ENCODE peak calls at places on chromosomes 1 and 21, in eight cellular contexts. W is fibroblast of villous mesenchyme, M is PC-9, Z is SJCRH30, C is lung, R is T1000, O is HuH-7.5, S is retinal pigment epithelial cell. X is an unnamed sample.

GRCh38 chr1:22717038-22717758 is 6.6 kb downstream of the EPHB2 start:
- DNase-seq in C (no peak), Z (no peak), S (no peak), R (no peak), M (no peak), W (no peak), O (no peak), X (no peak)

GRCh38 chr1:145878724-145879123 is 6.9 kb downstream of the ANKRD35 start:
- DNase-seq in O (no peak), Z (no peak), C (no peak), M (peak), S (no peak), W (peak), R (no peak), X (no peak)

GRCh38 chr1:16184557-16185303 is 27.7 kb downstream of the ARHGEF19 start:
- DNase-seq in O (no peak), C (no peak), M (no peak), Z (no peak), R (no peak), S (no peak), W (no peak), X (no peak)

GRCh38 chr1:43348809-43349593 is 9.8 kb upstream of the CDC20 start:
- DNase-seq in S (no peak), W (peak), O (peak), C (peak), R (peak), M (peak), Z (peak), X (peak)

GRCh38 chr21:34333150-34333739 is 30.6 kb upstream of the KCNE2 start:
- DNase-seq in S (no peak), O (no peak), W (no peak), R (no peak), Z (peak), M (no peak), C (no peak), X (no peak)

GRCh38 chr21:32955307-32955937 is 70.3 kb upstream of the OLIG2 start:
- DNase-seq in C (no peak), Z (no peak), M (no peak), S (no peak), O (no peak), W (no peak), R (no peak), X (no peak)

GRCh38 chr1:27403065-27403726 is 10.8 kb downstream of the GPR3 start:
- DNase-seq in C (peak), M (no peak), O (no peak), W (peak), Z (peak), R (peak), S (no peak), X (no peak)

GRCh38 chr21:17730782-17731181 is 88.4 kb downstream of the C21orf91 start:
- DNase-seq in S (no peak), O (no peak), M (no peak), W (peak), Z (no peak), C (no peak), R (no peak), X (no peak)

GRCh38 chr1:179770887-179771502 is 27.9 kb downstream of the FAM163A start:
- DNase-seq in M (no peak), S (no peak), R (no peak), O (no peak), Z (no peak), W (no peak), C (no peak), X (no peak)

GRCh38 chr1:11291049-11291448 is 18.1 kb downstream of the UBIAD1 start:
- DNase-seq in S (no peak), O (no peak), M (no peak), Z (no peak), R (no peak), C (no peak), W (no peak), X (no peak)

GRCh38 chr1:85406887-85407593 is 57.9 kb downstream of the DDAH1 start:
- DNase-seq in M (peak), S (peak), W (peak), C (peak), R (peak), Z (peak), O (no peak), X (peak)

GRCh38 chr1:3062616-3063378 is 6.2 kb upstream of the PRDM16 start:
- DNase-seq in C (no peak), W (no peak), M (no peak), Z (no peak), R (no peak), S (no peak), O (no peak), X (no peak)

GRCh38 chr1:240170806-240171205 is 79.1 kb downstream of the FMN2 start:
- DNase-seq in C (no peak), R (no peak), S (no peak), M (no peak), W (no peak), Z (no peak), O (no peak), X (no peak)

GRCh38 chr1:162570718-162571117 is 9.2 kb downstream of the UAP1 start:
- DNase-seq in W (no peak), O (no peak), C (no peak), M (no peak), Z (no peak), R (no peak), S (no peak), X (no peak)

GRCh38 chr1:154863702-154864174 is 6.3 kb downstream of the KCNN3 start:
- DNase-seq in R (no peak), W (peak), M (no peak), O (peak), C (no peak), Z (no peak), S (no peak), X (peak)

GRCh38 chr1:162551969-162552683 is 9.4 kb upstream of the UAP1 start:
- DNase-seq in R (no peak), W (peak), S (no peak), O (no peak), Z (no peak), C (no peak), M (no peak), X (no peak)

GRCh38 chr1:82269466-82269865 is 468.7 kb downstream of the ADGRL2 start:
- DNase-seq in C (no peak), R (peak), Z (no peak), O (peak), S (no peak), W (peak), M (no peak), X (peak)

GRCh38 chr1:23978825-23979224 is 1.3 kb downstream of the SRSF10 start:
- DNase-seq in W (no peak), M (no peak), O (no peak), R (no peak), C (no peak), S (no peak), Z (no peak), X (no peak)

GRCh38 chr1:54581621-54582035 is 33.6 kb downstream of the ACOT11 start:
- DNase-seq in W (peak), C (peak), S (peak), O (peak), Z (peak), R (no peak), M (peak), X (peak)

GRCh38 chr21:40074710-40075109 is 207.5 kb downstream of the PCP4 start:
- DNase-seq in C (no peak), M (no peak), W (no peak), O (no peak), R (no peak), S (no peak), Z (no peak), X (no peak)

GRCh38 chr1:184866991-184867788 is 107.1 kb downstream of the NIBAN1 start:
- DNase-seq in R (no peak), S (peak), O (no peak), C (no peak), Z (no peak), M (peak), W (peak), X (peak)

GRCh38 chr1:172980456-172980855 is 70.3 kb downstream of the TNFSF18 start:
- DNase-seq in M (no peak), S (no peak), O (no peak), C (no peak), R (no peak), W (peak), Z (no peak), X (no peak)

GRCh38 chr1:195195423-195196057 is 1412.7 kb downstream of the KCNT2 start:
- DNase-seq in Z (no peak), S (no peak), C (no peak), M (no peak), R (no peak), W (no peak), O (no peak), X (no peak)

GRCh38 chr1:185069202-185069601 is 23.8 kb downstream of the RNF2 start:
- DNase-seq in Z (no peak), R (no peak), W (peak), M (no peak), C (no peak), O (no peak), S (no peak), X (no peak)

GRCh38 chr1:21598417-21598816 is 70.7 kb downstream of the RAP1GAP start:
- DNase-seq in C (no peak), R (no peak), Z (no peak), W (no peak), O (no peak), M (no peak), S (no peak), X (no peak)

GRCh38 chr1:58816747-58817221 is 32.9 kb upstream of the JUN start:
- DNase-seq in R (no peak), M (no peak), S (no peak), O (no peak), Z (no peak), W (no peak), C (no peak), X (no peak)

GRCh38 chr1:117026361-117026760 is 24.8 kb downstream of the CD101 start:
- DNase-seq in Z (no peak), R (no peak), C (no peak), O (no peak), S (no peak), M (no peak), W (no peak), X (no peak)

GRCh38 chr21:15436031-15436430 is 293.8 kb upstream of the USP25 start:
- DNase-seq in Z (no peak), R (no peak), O (no peak), W (no peak), C (no peak), M (no peak), S (no peak), X (no peak)

GRCh38 chr1:112046630-112047029 is 57.2 kb upstream of the KCND3 start:
- DNase-seq in Z (no peak), M (no peak), R (no peak), S (no peak), O (no peak), W (no peak), C (no peak), X (no peak)

GRCh38 chr21:44846485-44847260 is 26.8 kb downstream of the PTTG1IP start:
- DNase-seq in R (no peak), M (no peak), Z (no peak), S (no peak), O (no peak), W (peak), C (peak), X (no peak)

GRCh38 chr1:203306970-203307541 is 1.7 kb downstream of the BTG2 start:
- DNase-seq in M (no peak), R (no peak), Z (no peak), O (no peak), S (no peak), C (no peak), W (no peak), X (no peak)

GRCh38 chr1:205351984-205352713 is 4.6 kb downstream of the KLHDC8A start:
- DNase-seq in C (no peak), S (no peak), Z (peak), R (no peak), M (no peak), O (no peak), W (peak), X (no peak)

GRCh38 chr1:220628431-220628830 is 61.7 kb upstream of the C1orf115 start:
- DNase-seq in S (no peak), W (no peak), Z (no peak), O (no peak), M (no peak), C (no peak), R (no peak), X (no peak)

GRCh38 chr1:154988053-154988954 is 5.1 kb upstream of the LENEP start:
- DNase-seq in S (no peak), W (no peak), R (no peak), M (no peak), C (no peak), O (no peak), Z (no peak), X (no peak)

GRCh38 chr1:235783148-235783776 is 83.4 kb downstream of the LYST start:
- DNase-seq in Z (peak), M (peak), S (peak), W (peak), O (no peak), C (no peak), R (no peak), X (no peak)

GRCh38 chr21:15289896-15290841 is 225.4 kb upstream of the NRIP1 start:
- DNase-seq in S (no peak), O (peak), M (no peak), W (no peak), R (no peak), C (peak), Z (peak), X (peak)